ENCODE peak calls at places on chromosomes 16 and 17, in eight cellular contexts. G is dorsolateral prefrontal cortex; L is CD4-positive, CD25-positive, alpha-beta regulatory T cell; A is GM06990; O is prostate gland; J is CD8-positive, alpha-beta T cell; C is A549; W is fibroblast of pulmonary artery. R is an unnamed sample.

GRCh38 chr16:88906020-88906419 is 39.6 kb upstream of the PABPN1L start:
- DNase-seq in O (no peak), C (no peak), L (no peak), J (no peak), W (no peak), G (no peak), A (no peak), R (no peak)

GRCh38 chr16:88383401-88384221 is 852 bp downstream of the ZNF469 start:
- DNase-seq in G (no peak), W (peak; percentile 31), O (no peak), J (no peak), C (peak; percentile 72), A (no peak), L (no peak), R (peak; percentile 48)

GRCh38 chr17:38870259-38871165 is 654 bp downstream of the LASP1 start:
- DNase-seq in W (no peak), O (peak; percentile 69), A (peak; percentile 71), J (peak; percentile 73), L (peak; percentile 71), G (peak; percentile 60), C (peak; percentile 73), R (peak; percentile 62)

GRCh38 chr17:77476920-77477805 is 336.4 kb downstream of the SEC14L1 start:
- DNase-seq in L (no peak), O (peak; percentile 80), W (peak; percentile 94), A (no peak), G (peak; percentile 61), C (no peak), J (peak; percentile 58), R (peak; percentile 97)

GRCh38 chr16:1453316-1453715 is 9.0 kb upstream of the CCDC154 start:
- DNase-seq in J (no peak), O (no peak), C (no peak), L (no peak), A (no peak), W (no peak), G (no peak), R (no peak)

GRCh38 chr16:1183235-1183907 is 30.5 kb downstream of the CACNA1H start:
- DNase-seq in C (peak; percentile 69), W (peak; percentile 71), L (no peak), O (no peak), G (peak; percentile 44), A (no peak), J (no peak), R (peak; percentile 81)

GRCh38 chr17:27579304-27579703 is 51.7 kb upstream of the LGALS9 start:
- DNase-seq in C (no peak), O (no peak), G (no peak), J (no peak), W (no peak), L (no peak), A (peak; percentile 55), R (no peak)

GRCh38 chr17:34758747-34759146 is 179.4 kb downstream of the TMEM132E start:
- DNase-seq in W (no peak), G (no peak), O (no peak), C (no peak), J (no peak), A (no peak), L (no peak), R (no peak)

GRCh38 chr16:85627835-85628556 is 14.9 kb downstream of the GSE1 start:
- DNase-seq in A (no peak), W (no peak), C (no peak), J (no peak), L (no peak), O (no peak), G (no peak), R (no peak)

GRCh38 chr17:63333869-63334268 is 112.2 kb downstream of the CYB561 start:
- DNase-seq in L (no peak), W (no peak), A (no peak), G (no peak), C (no peak), O (no peak), J (no peak), R (no peak)

GRCh38 chr17:72429066-72429638 is 308.3 kb downstream of the SOX9 start:
- DNase-seq in W (no peak), O (no peak), A (no peak), G (no peak), L (no peak), C (no peak), J (no peak), R (no peak)

GRCh38 chr17:1676401-1676800 is 8.3 kb downstream of the PRPF8 start:
- DNase-seq in L (no peak), W (no peak), A (no peak), J (no peak), G (no peak), C (no peak), O (no peak), R (no peak)

GRCh38 chr16:28237754-28238357 is 26.1 kb upstream of the XPO6 start:
- DNase-seq in L (no peak), G (no peak), C (peak; percentile 45), J (no peak), W (no peak), A (no peak), O (no peak), R (no peak)

GRCh38 chr17:78774456-78774855 is 7.6 kb downstream of the CYTH1 start:
- DNase-seq in L (no peak), W (no peak), C (no peak), G (no peak), A (no peak), J (no peak), O (no peak), R (no peak)

GRCh38 chr16:74501484-74502479 is 80.5 kb upstream of the CLEC18B start:
- DNase-seq in G (peak; percentile 14), L (no peak), C (no peak), A (no peak), W (no peak), J (no peak), O (no peak), R (no peak)

GRCh38 chr17:48556534-48557401 is 11.9 kb upstream of the HOXB2 start:
- DNase-seq in O (no peak), A (no peak), W (no peak), J (no peak), C (no peak), G (no peak), L (no peak), R (no peak)

GRCh38 chr17:78501241-78502036 is 75.8 kb downstream of the DNAH17 start:
- DNase-seq in W (no peak), L (no peak), O (no peak), J (no peak), C (no peak), A (no peak), G (no peak), R (no peak)

GRCh38 chr16:17471745-17472075 is 950 bp upstream of the XYLT1 start:
- DNase-seq in L (no peak), J (no peak), G (no peak), A (no peak), W (no peak), O (no peak), C (no peak), R (no peak)

GRCh38 chr17:75900691-75901533 is 3.8 kb downstream of the MRPL38 start:
- DNase-seq in G (no peak), J (no peak), A (no peak), W (no peak), O (no peak), C (no peak), L (no peak), R (no peak)

GRCh38 chr17:57663326-57664070 is 81.6 kb downstream of the CCDC182 start:
- DNase-seq in J (no peak), C (no peak), G (no peak), W (no peak), L (no peak), A (no peak), O (no peak), R (no peak)
- H3K4me3 ChIP-seq in J (no peak overlapping the region), C (no peak overlapping the region), G (peak overlapping the region; percentile 19), W (no peak overlapping the region), L (no peak overlapping the region), A (no peak overlapping the region), O (no peak overlapping the region), R (no peak overlapping the region)

DNA sequence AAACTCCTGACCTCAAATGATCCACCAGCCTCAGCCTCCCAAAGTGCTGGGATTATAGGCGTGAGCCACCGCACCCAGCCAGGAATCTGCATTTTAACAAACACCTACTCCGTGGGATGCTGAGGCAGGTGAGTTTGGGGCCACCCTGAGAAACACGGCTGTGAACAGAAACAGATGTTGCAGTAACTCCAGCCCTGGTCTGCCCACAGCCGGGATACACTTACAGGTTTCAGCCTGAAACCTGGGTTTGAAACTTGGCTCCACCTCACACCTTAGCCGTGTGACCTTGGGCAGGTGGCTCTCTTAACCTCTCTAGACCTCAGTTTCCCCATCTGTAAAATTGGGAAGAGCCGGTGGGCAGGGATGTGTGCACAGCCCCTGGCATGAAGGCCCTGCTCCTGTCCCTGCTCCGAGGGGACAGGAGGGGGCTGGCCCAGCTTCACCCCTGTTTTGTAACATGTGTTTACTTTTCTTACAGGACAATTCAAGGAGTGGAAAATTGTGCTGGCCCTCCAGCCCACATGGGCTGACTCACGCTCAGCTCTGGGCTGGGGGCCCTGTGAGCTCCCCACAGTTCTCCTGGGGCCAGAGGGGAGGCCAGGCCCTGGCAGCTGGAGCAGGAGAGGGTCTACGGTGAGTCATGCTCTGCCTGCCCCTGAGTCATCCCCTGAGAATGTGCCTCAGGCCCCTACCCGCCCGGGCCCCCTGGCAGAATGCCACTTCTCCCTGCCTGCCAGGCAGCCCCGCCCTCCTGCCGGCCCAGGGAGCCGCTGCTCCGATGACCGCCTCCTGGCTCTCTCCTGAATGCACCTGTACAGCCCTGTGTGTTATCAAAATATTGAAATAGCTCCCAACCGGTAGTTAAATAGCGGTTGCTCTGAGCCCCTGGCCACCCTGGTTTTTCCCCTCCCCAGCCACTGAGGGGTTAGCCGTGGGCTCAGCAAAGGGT is 7.7 kb upstream of the PPL start:
- DNase-seq in L (no peak), W (peak; percentile 98), C (peak; percentile 94), J (no peak), G (peak; percentile 37), A (no peak), O (peak; percentile 86), R (peak; percentile 97)
- H3K4me3 ChIP-seq in L (no peak overlapping the region), W (no peak overlapping the region), C (no peak overlapping the region), J (no peak overlapping the region), G (no peak overlapping the region), A (no peak overlapping the region), O (no peak overlapping the region), R (no peak overlapping the region)

DNA sequence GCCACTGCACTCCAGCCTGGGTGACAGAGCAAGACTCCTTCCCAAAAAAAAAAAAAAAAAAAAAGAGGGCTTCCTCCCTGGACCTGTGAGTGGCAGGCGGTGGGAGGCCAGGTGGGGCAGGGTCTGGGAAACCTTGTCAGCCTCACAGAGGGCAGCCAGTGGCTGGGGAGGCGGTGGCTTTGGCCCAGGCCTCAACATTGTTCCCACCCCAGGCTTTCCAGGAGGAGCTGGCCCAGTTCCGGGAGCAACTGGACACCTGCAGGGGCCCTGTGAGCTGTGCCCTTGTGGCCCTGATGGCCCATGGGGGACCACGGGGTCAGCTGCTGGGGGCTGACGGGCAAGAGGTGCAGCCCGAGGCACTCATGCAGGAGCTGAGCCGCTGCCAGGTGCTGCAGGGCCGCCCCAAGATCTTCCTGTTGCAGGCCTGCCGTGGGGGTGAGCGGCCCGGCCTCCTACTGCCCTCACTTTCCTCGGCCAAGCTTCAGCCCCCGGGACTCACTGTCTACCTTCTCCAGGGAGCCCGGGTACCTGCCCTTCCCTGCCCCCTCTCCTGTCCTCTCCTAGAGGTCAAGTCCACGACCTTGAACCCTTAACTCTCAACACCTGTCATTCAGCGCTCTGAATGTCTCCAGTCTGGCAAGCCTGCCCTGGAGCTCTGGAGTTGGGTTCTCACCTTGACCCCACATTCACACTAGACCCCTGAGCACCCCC is 12.4 kb downstream of the ZNF213 start:
- DNase-seq in J (no peak), A (no peak), W (no peak), L (no peak), G (no peak), C (no peak), O (no peak), R (no peak)
- H3K4me3 ChIP-seq in J (no peak overlapping the region), A (no peak overlapping the region), W (no peak overlapping the region), L (no peak overlapping the region), G (no peak overlapping the region), C (no peak overlapping the region), O (no peak overlapping the region), R (no peak overlapping the region)

GRCh38 chr16:79312502-79312901 is 288.0 kb downstream of the MAF start:
- DNase-seq in A (no peak), G (no peak), O (no peak), W (no peak), C (no peak), J (no peak), L (no peak), R (no peak)
- H3K4me3 ChIP-seq in A (no peak overlapping the region), G (no peak overlapping the region), O (no peak overlapping the region), W (no peak overlapping the region), C (no peak overlapping the region), J (no peak overlapping the region), L (no peak overlapping the region), R (no peak overlapping the region)